ENCODE peak calls at places on chromosome 1, in four cellular contexts. E is bronchial epithelial cell, Q is LoVo, N is psoas muscle. B is an unnamed sample.

GRCh38 chr1:147549526-147549925 is 8.2 kb downstream of the BCL9 start:
- DNase-seq in E (no peak), Q (no peak), N (no peak), B (no peak)

GRCh38 chr1:193729429-193729828 is 543.0 kb upstream of the B3GALT2 start:
- DNase-seq in E (peak; percentile 57), Q (no peak), N (no peak), B (no peak)

GRCh38 chr1:5769146-5769545 is 223.1 kb downstream of the NPHP4 start:
- DNase-seq in E (no peak), Q (no peak), N (peak; percentile 62), B (no peak)

GRCh38 chr1:163084330-163084729 is 15.2 kb downstream of the RGS4 start:
- DNase-seq in E (peak; percentile 66), Q (no peak), N (no peak), B (no peak)

GRCh38 chr1:212700597-212700891 is 904 bp upstream of the BATF3 start:
- DNase-seq in E (no peak), Q (no peak), N (no peak), B (no peak)

GRCh38 chr1:170498896-170499295 is 33.1 kb upstream of the GORAB start:
- DNase-seq in E (no peak), Q (no peak), N (no peak), B (no peak)

GRCh38 chr1:3483801-3484444 is 29.5 kb downstream of the ARHGEF16 start:
- DNase-seq in E (peak; percentile 17), Q (peak; percentile 28), N (peak; percentile 71), B (no peak)

GRCh38 chr1:95233321-95233736 is 681 bp upstream of the RWDD3 start:
- DNase-seq in E (no peak), Q (no peak), N (peak; percentile 61), B (peak; percentile 62)

GRCh38 chr1:201636581-201636980 is 97.7 kb downstream of the NAV1 start:
- DNase-seq in E (no peak), Q (no peak), N (no peak), B (no peak)

GRCh38 chr1:111850124-111850523 is 94.4 kb downstream of the DDX20 start:
- DNase-seq in E (no peak), Q (no peak), N (no peak), B (no peak)

GRCh38 chr1:23167353-23168078 is 1.1 kb downstream of the LUZP1 start:
- DNase-seq in E (peak; percentile 82), Q (peak; percentile 66), N (peak; percentile 64), B (peak; percentile 63)

GRCh38 chr1:12356004-12356890 is 126.4 kb downstream of the VPS13D start:
- DNase-seq in E (peak; percentile 65), Q (no peak), N (no peak), B (no peak)

B was measured in Right ventricle myocardium superior.